ENCODE peak calls at places on chromosomes 11 and 22, in ten cellular contexts. U is GM13977, I is GM23338, W is H1, N is kidney epithelial cell, O is ascending aorta, P is brain microvascular endothelial cell, X is choroid plexus epithelial cell, L is ovary, M is GM20000. K is an unnamed sample.

GRCh38 chr11:113730887-113731726 is 25.0 kb upstream of the TMPRSS5 start:
- DNase-seq in L (no peak), W (peak), N (peak), X (peak), I (peak), P (peak), O (peak), M (peak), U (no peak), K (no peak)

GRCh38 chr22:42294034-42294985 is 23.9 kb upstream of the TCF20 start:
- DNase-seq in O (no peak), I (peak), X (peak), M (no peak), W (peak), P (peak), N (no peak), L (peak), U (no peak), K (peak)

GRCh38 chr11:122161191-122161590 is 45.2 kb upstream of the BLID start:
- DNase-seq in P (no peak), W (no peak), X (no peak), I (no peak), N (no peak), O (no peak), L (no peak), M (no peak), U (no peak), K (no peak)

GRCh38 chr22:22599248-22599647 is 40.2 kb upstream of the PRAME start:
- DNase-seq in O (no peak), P (no peak), N (no peak), U (no peak), L (no peak), X (no peak), M (no peak), I (no peak), W (no peak), K (no peak)

GRCh38 chr22:23705358-23705757 is 14.5 kb downstream of the RGL4 start:
- DNase-seq in P (no peak), U (no peak), X (no peak), O (no peak), N (no peak), L (no peak), M (no peak), I (no peak), W (no peak), K (no peak)

GRCh38 chr11:65391007-65391406 is 4.6 kb downstream of the FRMD8 start:
- DNase-seq in I (peak), L (peak), M (peak), X (peak), O (no peak), N (no peak), U (no peak), W (no peak), P (no peak), K (no peak)

GRCh38 chr22:25404923-25405853 is 159.3 kb upstream of the GRK3 start:
- DNase-seq in N (no peak), X (peak), M (peak), O (peak), U (peak), L (peak), P (peak), W (no peak), I (peak), K (peak)

GRCh38 chr11:69983571-69983877 is 94.6 kb upstream of the ANO1 start:
- DNase-seq in L (no peak), W (no peak), P (no peak), I (no peak), N (no peak), O (no peak), M (no peak), U (no peak), X (no peak), K (no peak)

GRCh38 chr11:9573775-9574555 is 495 bp downstream of the WEE1 start:
- DNase-seq in O (no peak), P (no peak), M (peak), N (no peak), L (peak), X (no peak), U (peak), W (no peak), I (no peak), K (no peak)

GRCh38 chr11:67373916-67374570 is 645 bp upstream of the CLCF1 start:
- DNase-seq in O (peak), X (peak), I (peak), L (peak), W (peak), U (no peak), M (peak), P (peak), N (peak), K (peak)

GRCh38 chr22:32646476-32646875 is 155.0 kb upstream of the TIMP3 start:
- DNase-seq in W (no peak), N (no peak), I (no peak), M (no peak), U (no peak), X (no peak), L (no peak), P (no peak), O (no peak), K (no peak)

GRCh38 chr11:35103366-35104194 is 35.4 kb upstream of the CD44 start:
- DNase-seq in L (no peak), I (no peak), N (no peak), O (no peak), P (no peak), M (no peak), W (no peak), X (no peak), U (no peak), K (no peak)

GRCh38 chr11:78749243-78749730 is 174.6 kb upstream of the NARS2 start:
- DNase-seq in W (no peak), P (no peak), U (no peak), L (no peak), I (no peak), O (no peak), X (no peak), N (no peak), M (no peak), K (no peak)

GRCh38 chr22:50074056-50074455 is 11.2 kb downstream of the MLC1 start:
- DNase-seq in I (peak), M (no peak), P (no peak), O (no peak), N (no peak), U (no peak), W (peak), X (no peak), L (no peak), K (no peak)

GRCh38 chr11:63518548-63518947 is 12.7 kb downstream of the LGALS12 start:
- DNase-seq in I (no peak), U (no peak), X (peak), N (no peak), M (no peak), W (no peak), P (peak), O (no peak), L (no peak), K (no peak)

GRCh38 chr11:64409707-64410395 is 50.9 kb downstream of the RPS6KA4 start:
- DNase-seq in L (no peak), M (no peak), X (peak), I (peak), P (no peak), U (no peak), W (no peak), N (no peak), O (no peak), K (no peak)

GRCh38 chr22:30047364-30047738 is 32.9 kb upstream of the HORMAD2 start:
- DNase-seq in W (no peak), P (no peak), O (no peak), M (peak), X (peak), U (peak), I (peak), N (no peak), L (no peak), K (no peak)

GRCh38 chr22:46390652-46391301 is 55.3 kb downstream of the TRMU start:
- DNase-seq in N (no peak), O (no peak), W (no peak), P (peak), L (peak), I (no peak), X (peak), M (no peak), U (no peak), K (no peak)
- TF ChIP-seq CTCF in N (peak), O (no peak), W (peak), P (peak), L (peak), I (no peak), X (peak), M (no peak), U (no peak), K (no peak)

DNA sequence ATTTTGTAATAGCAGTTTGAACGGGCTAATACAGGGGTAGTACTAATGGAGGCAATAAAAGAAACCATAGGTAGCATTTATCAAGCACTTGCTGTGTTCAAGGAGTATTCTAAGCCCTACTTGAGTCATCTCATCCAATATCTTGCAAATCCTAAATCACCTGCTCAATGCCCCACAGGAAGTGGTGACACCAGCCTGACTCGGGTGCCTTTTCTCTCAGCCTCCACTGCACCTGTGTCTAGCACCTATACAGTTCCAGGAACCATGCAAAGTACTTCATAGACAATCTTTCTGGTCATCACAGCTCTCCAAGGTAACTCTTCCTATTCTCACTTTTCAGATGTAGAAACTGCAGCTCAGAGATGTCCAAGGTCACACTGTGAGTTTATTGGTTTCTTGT is 98.0 kb downstream of the PRR5L start:
- DNase-seq in X (no peak), N (no peak), U (no peak), P (no peak), I (no peak), O (no peak), L (no peak), W (no peak), M (no peak), K (no peak)
- TF ChIP-seq CTCF in X (no peak), N (no peak), U (no peak), P (no peak), I (no peak), O (no peak), L (no peak), W (no peak), M (no peak), K (no peak)

GRCh38 chr11:788009-788640 is 1.8 kb downstream of the CEND1 start:
- DNase-seq in N (no peak), O (no peak), U (no peak), W (no peak), P (no peak), I (no peak), M (no peak), L (no peak), X (no peak), K (no peak)
- TF ChIP-seq CTCF in N (peak), O (no peak), U (no peak), W (no peak), P (peak), I (no peak), M (no peak), L (no peak), X (peak), K (no peak)

GRCh38 chr11:82900277-82901164 is at the start of gene PRCP:
- DNase-seq in W (peak), I (peak), O (peak), X (peak), M (peak), L (peak), N (peak), U (peak), P (peak), K (peak)
- TF ChIP-seq CTCF in W (no peak), I (no peak), O (no peak), X (peak), M (no peak), L (no peak), N (no peak), U (no peak), P (peak), K (no peak)

GRCh38 chr11:134272381-134273316 is 3.5 kb upstream of the GLB1L3 start:
- DNase-seq in O (peak), U (no peak), P (no peak), X (peak), N (no peak), L (no peak), I (peak), M (no peak), W (peak), K (no peak)
- TF ChIP-seq CTCF in O (no peak), U (no peak), P (no peak), X (no peak), N (no peak), L (no peak), I (no peak), M (no peak), W (no peak), K (no peak)

GRCh38 chr22:39300198-39300830 is 19.1 kb downstream of the RPL3 start:
- DNase-seq in W (no peak), U (no peak), I (peak), P (no peak), X (no peak), O (peak), L (no peak), M (no peak), N (no peak), K (no peak)
- TF ChIP-seq CTCF in W (no peak), U (peak), I (no peak), P (no peak), X (no peak), O (no peak), L (no peak), M (no peak), N (no peak), K (no peak)

GRCh38 chr11:62388999-62389398 is 29.8 kb upstream of the SCGB1A1 start:
- DNase-seq in I (no peak), U (no peak), W (no peak), M (no peak), P (no peak), N (no peak), O (no peak), L (no peak), X (no peak), K (no peak)

GRCh38 chr11:62391642-62392425 is 27.0 kb upstream of the SCGB1A1 start:
- DNase-seq in P (no peak), N (no peak), X (no peak), U (no peak), M (no peak), W (no peak), O (no peak), I (peak), L (no peak), K (no peak)

GRCh38 chr11:62390237-62390636 is 28.6 kb upstream of the SCGB1A1 start:
- DNase-seq in U (no peak), P (no peak), I (no peak), L (no peak), N (no peak), O (no peak), W (no peak), X (no peak), M (no peak), K (no peak)

GRCh38 chr11:62392506-62392905 is 26.3 kb upstream of the SCGB1A1 start:
- DNase-seq in L (no peak), P (no peak), I (no peak), M (no peak), X (no peak), U (no peak), W (no peak), O (no peak), N (no peak), K (no peak)

DNA sequence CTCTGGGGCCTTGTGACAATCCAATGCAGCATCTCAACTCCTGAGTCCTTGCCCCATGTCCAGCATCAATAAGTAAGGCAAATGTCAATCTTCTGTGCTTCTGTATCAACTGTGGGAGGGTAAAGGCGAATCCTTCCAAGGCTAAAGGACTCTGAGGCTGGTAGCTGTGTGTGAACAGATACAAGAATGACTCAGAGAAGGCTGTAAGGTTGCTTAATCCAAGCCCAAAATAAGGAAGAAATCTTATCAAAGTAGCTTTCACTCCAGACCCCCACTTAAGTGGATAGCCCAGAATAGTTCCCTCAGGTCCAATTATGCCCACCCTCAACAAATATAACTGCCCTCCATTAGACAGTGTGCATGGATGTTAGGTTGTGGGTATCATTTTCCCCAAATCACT is 28.1 kb upstream of the SCGB1A1 start:
- DNase-seq in M (no peak), O (no peak), P (no peak), U (no peak), L (no peak), N (no peak), I (no peak), W (no peak), X (no peak), K (no peak)
- TF ChIP-seq CTCF in M (no peak), O (no peak), P (no peak), U (no peak), L (no peak), N (no peak), I (no peak), W (no peak), X (no peak), K (no peak)

GRCh38 chr11:73401924-73402833 is 26.0 kb downstream of the RELT start:
- DNase-seq in N (no peak), P (no peak), O (no peak), I (no peak), U (no peak), W (no peak), L (no peak), X (no peak), M (no peak), K (no peak)

GRCh38 chr11:73401217-73401923 is 25.2 kb downstream of the RELT start:
- DNase-seq in U (no peak), N (no peak), I (no peak), P (peak), L (no peak), X (no peak), M (no peak), O (no peak), W (no peak), K (no peak)

GRCh38 chr11:73404048-73404447 is 27.8 kb downstream of the RELT start:
- DNase-seq in I (peak), M (no peak), L (peak), O (peak), X (peak), W (peak), U (no peak), P (peak), N (no peak), K (no peak)

GRCh38 chr11:73403541-73403940 is 27.3 kb downstream of the RELT start:
- DNase-seq in O (no peak), I (no peak), P (no peak), X (no peak), M (no peak), U (no peak), L (no peak), N (no peak), W (no peak), K (no peak)

DNA sequence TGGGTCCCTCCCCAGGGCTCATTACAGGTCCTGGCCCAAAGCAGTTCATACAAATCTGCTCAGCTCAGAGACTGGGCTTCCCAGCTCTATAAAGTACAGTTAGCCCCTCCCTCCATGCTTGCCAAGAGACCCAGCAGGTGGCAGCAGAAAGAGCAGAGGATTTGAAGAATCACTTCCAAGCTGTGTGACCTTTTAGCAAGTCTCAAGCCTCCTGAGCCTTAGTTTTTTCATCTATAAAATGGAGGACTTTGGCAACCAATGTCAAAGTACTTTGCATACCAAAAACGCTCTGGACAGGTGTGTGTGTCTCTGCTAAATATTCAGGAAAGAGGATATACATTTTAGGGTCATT is 26.6 kb downstream of the RELT start:
- DNase-seq in L (no peak), W (peak), M (no peak), O (no peak), X (peak), N (no peak), P (no peak), U (peak), I (no peak), K (no peak)
- TF ChIP-seq CTCF in L (no peak), W (no peak), M (no peak), O (no peak), X (peak), N (peak), P (peak), U (peak), I (no peak), K (no peak)